ENCODE peak calls at places on chromosomes 1 and 21, in seven cellular contexts. E is B cell; L is stimulated activated naive CD4-positive, alpha-beta T cell; G is colonic mucosa; M is myocyte; H is heart left ventricle; P is NCI-H2171 treated with DMSO at 0.1 percent for 48 hours. Y is an unnamed sample.

GRCh38 chr1:151327903-151328674 is 873 bp upstream of the PI4KB start:
- DNase-seq in E (no peak), L (no peak), G (peak; percentile 38), M (no peak), H (peak; percentile 35), P (no peak), Y (no peak)

GRCh38 chr1:29632436-29633270 is 396.3 kb downstream of the PTPRU start:
- DNase-seq in E (no peak), L (no peak), G (no peak), M (no peak), H (no peak), P (no peak), Y (no peak)

GRCh38 chr1:223363057-223363855 is 720 bp downstream of the SUSD4 start:
- DNase-seq in E (no peak), L (peak; percentile 16), G (no peak), M (peak; percentile 80), H (peak; percentile 75), P (peak; percentile 82), Y (peak; percentile 18)

GRCh38 chr1:35660581-35661473 is 19.5 kb upstream of the PSMB2 start:
- DNase-seq in E (no peak), L (no peak), G (no peak), M (peak; percentile 75), H (no peak), P (no peak), Y (peak; percentile 74)

GRCh38 chr1:201696217-201696761 is 132.7 kb upstream of the IPO9 start:
- DNase-seq in E (no peak), L (no peak), G (no peak), M (peak; percentile 87), H (peak; percentile 93), P (peak; percentile 26), Y (peak; percentile 85)

GRCh38 chr21:25639167-25639921 is at the start of gene JAM2:
- DNase-seq in E (peak; percentile 61), L (peak; percentile 12), G (peak; percentile 21), M (peak; percentile 83), H (peak; percentile 60), P (peak; percentile 57), Y (peak; percentile 23)

GRCh38 chr1:59903136-59903754 is 23.3 kb downstream of the CYP2J2 start:
- DNase-seq in E (no peak), L (no peak), G (peak; percentile 47), M (peak; percentile 52), H (no peak), P (peak; percentile 6), Y (peak; percentile 26)

GRCh38 chr1:234564035-234565029 is 45.6 kb downstream of the IRF2BP2 start:
- DNase-seq in E (no peak), L (no peak), G (no peak), M (no peak), H (no peak), P (no peak), Y (peak; percentile 87)

GRCh38 chr1:8663090-8663802 is 154.2 kb downstream of the RERE start:
- DNase-seq in E (no peak), L (no peak), G (no peak), M (no peak), H (no peak), P (peak; percentile 43), Y (no peak)

GRCh38 chr1:40036574-40036973 is 4.0 kb upstream of the CAP1 start:
- DNase-seq in E (no peak), L (no peak), G (peak; percentile 54), M (peak; percentile 94), H (peak; percentile 90), P (peak; percentile 55), Y (peak; percentile 84)

GRCh38 chr1:87513971-87514660 is 185.4 kb downstream of the LMO4 start:
- DNase-seq in E (no peak), L (no peak), G (no peak), M (no peak), H (no peak), P (no peak), Y (no peak)

GRCh38 chr1:185441608-185442007 is 124.6 kb upstream of the IVNS1ABP start:
- DNase-seq in E (no peak), L (no peak), G (no peak), M (peak; percentile 43), H (no peak), P (no peak), Y (peak; percentile 72)

GRCh38 chr1:7902478-7903084 is 38.1 kb downstream of the TNFRSF9 start:
- DNase-seq in E (peak; percentile 62), L (peak; percentile 16), G (peak; percentile 75), M (peak; percentile 81), H (peak; percentile 48), P (peak; percentile 81), Y (peak; percentile 76)

GRCh38 chr1:63917571-63918394 is 144.0 kb downstream of the ROR1 start:
- DNase-seq in E (no peak), L (no peak), G (no peak), M (peak; percentile 93), H (no peak), P (no peak), Y (peak; percentile 30)

GRCh38 chr1:8047686-8048522 is 21.8 kb upstream of the ERRFI1 start:
- DNase-seq in E (no peak), L (no peak), G (no peak), M (peak; percentile 92), H (peak; percentile 45), P (no peak), Y (peak; percentile 84)

GRCh38 chr1:16183157-16183556 is 27.3 kb upstream of the EPHA2 start:
- DNase-seq in E (no peak), L (no peak), G (no peak), M (no peak), H (no peak), P (no peak), Y (peak; percentile 50)

GRCh38 chr1:203692565-203693470 is 66.2 kb downstream of the ATP2B4 start:
- DNase-seq in E (no peak), L (no peak), G (peak; percentile 80), M (peak; percentile 95), H (peak; percentile 92), P (peak; percentile 17), Y (peak; percentile 97)